ENCODE peak calls at places on chromosomes 7 and 10, in seven cellular contexts. F, C, K, E, Y, R and Q are unnamed samples.

GRCh38 chr10:101830322-101831168 is 12.3 kb upstream of the OGA start:
- DNase-seq in F (peak), C (peak), K (peak), E (peak), Y (peak), R (peak), Q (peak)

GRCh38 chr10:114520453-114520852 is 116.2 kb upstream of the AFAP1L2 start:
- DNase-seq in F (no peak), C (peak), K (no peak), E (no peak), Y (no peak), R (no peak), Q (no peak)

GRCh38 chr7:19700936-19701335 is 7.9 kb downstream of the POLR1F start:
- DNase-seq in F (no peak), C (no peak), K (no peak), E (no peak), Y (no peak), R (no peak), Q (no peak)

GRCh38 chr7:79770053-79770452 is 316.6 kb upstream of the MAGI2 start:
- DNase-seq in F (no peak), C (no peak), K (no peak), E (no peak), Y (no peak), R (no peak), Q (no peak)

GRCh38 chr10:8039323-8039922 is 15.1 kb upstream of the GATA3 start:
- DNase-seq in F (peak), C (no peak), K (no peak), E (no peak), Y (no peak), R (no peak), Q (no peak)

GRCh38 chr7:45065031-45065995 is 23.5 kb downstream of the NACAD start:
- DNase-seq in F (no peak), C (no peak), K (peak), E (no peak), Y (no peak), R (no peak), Q (no peak)

GRCh38 chr7:66443946-66444345 is 184.7 kb upstream of the KCTD7 start:
- DNase-seq in F (no peak), C (no peak), K (no peak), E (no peak), Y (no peak), R (no peak), Q (no peak)

GRCh38 chr7:153835712-153836265 is 216.4 kb upstream of the DPP6 start:
- DNase-seq in F (no peak), C (no peak), K (no peak), E (no peak), Y (peak), R (no peak), Q (no peak)

GRCh38 chr10:118832242-118832651 is 77.5 kb upstream of the CACUL1 start:
- DNase-seq in F (no peak), C (peak), K (no peak), E (no peak), Y (peak), R (peak), Q (no peak)

GRCh38 chr10:90621577-90621976 is 236.3 kb downstream of the HTR7 start:
- DNase-seq in F (no peak), C (peak), K (no peak), E (no peak), Y (no peak), R (no peak), Q (no peak)

GRCh38 chr7:74027683-74028320 is at the start of gene ELN:
- DNase-seq in F (no peak), C (peak), K (peak), E (no peak), Y (peak), R (peak), Q (no peak)

GRCh38 chr7:47373871-47374451 is 207.9 kb downstream of the TNS3 start:
- DNase-seq in F (no peak), C (no peak), K (peak), E (no peak), Y (no peak), R (no peak), Q (no peak)

GRCh38 chr10:11685787-11686218 is 56.4 kb upstream of the ECHDC3 start:
- DNase-seq in F (peak), C (peak), K (no peak), E (no peak), Y (peak), R (peak), Q (peak)

GRCh38 chr10:11682896-11683295 is 59.3 kb upstream of the ECHDC3 start:
- DNase-seq in F (no peak), C (no peak), K (no peak), E (no peak), Y (no peak), R (no peak), Q (no peak)

GRCh38 chr10:11683529-11684320 is 58.5 kb upstream of the ECHDC3 start:
- DNase-seq in F (no peak), C (no peak), K (no peak), E (no peak), Y (peak), R (no peak), Q (no peak)

GRCh38 chr10:11687357-11687771 is 54.8 kb upstream of the ECHDC3 start:
- DNase-seq in F (no peak), C (no peak), K (no peak), E (no peak), Y (no peak), R (no peak), Q (no peak)

DNA sequence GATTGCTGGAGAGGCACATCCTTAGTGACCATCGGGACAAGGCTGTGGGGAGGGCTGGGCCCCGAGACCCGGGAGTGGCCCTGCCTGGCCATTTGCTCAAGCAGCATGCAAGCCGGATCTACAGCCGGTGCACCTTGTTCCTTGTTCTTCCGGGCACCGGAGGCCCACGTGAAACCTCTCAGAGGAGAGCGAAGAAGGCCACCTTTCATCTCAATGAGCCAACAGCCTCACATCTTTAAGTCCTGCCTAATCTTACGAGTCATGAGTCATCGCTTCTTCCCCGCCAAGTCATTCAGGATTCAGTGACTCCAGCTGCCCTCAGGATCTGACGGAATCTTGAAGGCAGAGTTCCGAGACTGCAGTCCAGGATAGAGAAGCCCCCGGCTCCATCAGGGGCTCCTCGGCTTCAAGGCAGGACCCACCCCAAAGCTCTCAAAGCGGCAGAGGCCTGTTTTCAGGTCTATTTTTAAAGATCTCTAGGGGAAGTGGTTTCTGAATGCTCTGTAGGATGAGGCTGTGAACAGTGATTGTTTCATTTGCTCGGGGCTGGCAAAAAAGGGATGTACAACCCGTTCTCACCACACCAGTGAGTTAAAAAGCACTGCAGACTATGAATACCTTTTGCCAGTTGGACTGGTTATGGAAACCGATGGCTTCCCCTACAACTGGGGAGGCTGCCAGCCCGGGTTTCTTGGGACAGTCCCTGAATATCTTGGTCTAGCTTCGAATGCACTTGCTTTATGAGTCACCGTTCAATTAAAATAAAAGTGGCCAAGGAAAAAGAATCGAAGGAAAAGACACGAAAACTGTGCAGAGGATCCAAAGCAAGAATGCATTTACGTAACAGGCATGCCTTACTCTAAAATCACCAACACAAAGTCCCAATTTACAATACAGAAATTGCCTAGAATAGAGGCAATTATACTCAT is 57.2 kb upstream of the ECHDC3 start:
- DNase-seq in F (peak), C (peak), K (peak), E (no peak), Y (peak), R (peak), Q (peak)
- H3K4me3 ChIP-seq in F (peak), C (peak), K (no peak), E (peak), Y (no peak), R (peak), Q (peak)

GRCh38 chr7:68692511-68692910 is 905.8 kb upstream of the AUTS2 start:
- DNase-seq in F (no peak), C (no peak), K (no peak), E (no peak), Y (no peak), R (no peak), Q (no peak)
- H3K4me3 ChIP-seq in F (no peak), C (no peak), K (no peak), E (no peak), Y (no peak), R (no peak), Q (no peak)

DNA sequence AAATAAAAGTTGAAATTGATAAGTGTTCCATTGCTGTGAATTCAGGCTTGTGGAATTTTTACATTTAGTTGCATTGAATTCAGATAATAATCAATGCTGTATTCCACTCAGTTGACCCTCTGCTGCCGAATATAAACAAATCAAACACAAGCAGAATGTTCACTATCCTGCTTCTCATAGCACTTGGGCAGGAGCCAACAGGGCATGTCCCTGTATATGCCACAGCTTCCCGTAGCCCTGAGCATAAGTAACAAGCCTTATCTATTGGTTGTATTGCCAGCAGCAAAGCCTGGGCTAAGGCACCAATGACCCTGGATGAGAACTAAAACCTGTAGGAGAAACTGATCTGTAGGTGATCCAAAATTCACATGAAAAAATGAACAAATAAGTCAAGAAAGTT is 145.9 kb downstream of the ARHGAP12 start:
- DNase-seq in F (no peak), C (no peak), K (no peak), E (no peak), Y (no peak), R (no peak), Q (no peak)
- H3K4me3 ChIP-seq in F (no peak), C (no peak), K (no peak), E (no peak), Y (no peak), R (no peak), Q (no peak)

DNA sequence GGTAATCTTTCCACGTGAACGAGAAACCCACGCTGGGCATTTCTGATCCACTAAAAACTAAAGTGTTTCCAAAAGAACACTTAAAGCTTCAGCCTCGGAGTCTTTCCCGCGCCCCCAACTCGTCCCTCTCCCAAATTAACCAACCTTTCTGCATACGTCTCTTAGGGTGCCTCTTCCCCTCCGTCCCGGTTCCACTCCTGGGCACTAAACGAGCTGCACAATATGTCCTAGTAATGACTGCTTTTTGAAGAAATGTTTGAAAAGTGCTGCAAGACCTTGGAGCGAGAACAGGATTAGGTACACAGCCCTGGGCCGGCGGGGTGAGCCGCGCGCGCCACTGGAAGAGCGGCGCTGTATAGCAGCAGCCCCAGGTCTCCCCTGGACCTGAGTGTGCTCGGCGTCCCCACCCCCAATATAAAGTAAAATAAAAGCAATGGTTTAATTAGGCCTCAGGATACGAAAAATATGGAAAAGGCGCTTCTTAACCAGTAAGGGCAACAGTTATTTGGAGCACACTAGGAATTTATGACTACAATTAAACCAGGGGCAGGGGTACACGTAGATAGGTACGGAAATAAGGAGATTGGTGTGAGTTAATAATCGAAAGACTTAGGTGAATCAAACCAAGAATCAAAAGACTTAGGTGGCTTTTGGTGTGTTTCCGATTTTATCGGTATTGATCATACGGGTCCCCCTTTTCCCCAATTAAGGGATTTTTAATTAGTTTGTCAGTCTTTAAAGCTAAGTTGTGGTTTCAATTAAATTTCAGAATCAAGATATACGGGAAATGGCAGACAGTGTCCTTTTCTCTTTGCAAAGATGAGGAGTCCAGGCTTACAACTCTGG is 1.9 kb downstream of the TET1 start:
- DNase-seq in F (no peak), C (no peak), K (no peak), E (no peak), Y (no peak), R (no peak), Q (no peak)
- H3K4me3 ChIP-seq in F (no peak), C (peak), K (no peak), E (peak), Y (no peak), R (peak), Q (no peak)